ENCODE peak calls at places on chromosomes 13 and 19, in six cellular contexts. H is neural progenitor cell, R is heart right ventricle, O is GM23338, G is heart left ventricle, U is endothelial cell of umbilical vein. S is an unnamed sample.

GRCh38 chr19:42052241-42052863 is 17.7 kb downstream of the GRIK5 start:
- DNase-seq in H (no peak), O (no peak), G (peak; percentile 40), R (no peak), U (no peak), S (no peak)

GRCh38 chr13:44410328-44410859 is 36.8 kb downstream of the SERP2 start:
- DNase-seq in G (no peak), O (no peak), H (no peak), U (no peak), R (no peak), S (no peak)

GRCh38 chr13:29384466-29384865 is 211.0 kb downstream of the SLC7A1 start:
- DNase-seq in R (peak; percentile 31), H (no peak), U (no peak), G (peak; percentile 54), O (no peak), S (no peak)

GRCh38 chr13:29543230-29544215 is 52.0 kb downstream of the SLC7A1 start:
- DNase-seq in H (no peak), R (no peak), U (no peak), O (peak; percentile 31), G (no peak), S (no peak)

GRCh38 chr13:114001331-114002008 is 27.6 kb upstream of the C13orf46 start:
- DNase-seq in H (no peak), O (no peak), U (no peak), G (peak; percentile 16), R (peak; percentile 19), S (peak; percentile 46)

GRCh38 chr13:113357529-113357928 is 6.4 kb downstream of the GRTP1 start:
- DNase-seq in U (no peak), H (no peak), O (no peak), G (no peak), R (no peak), S (peak; percentile 10)

GRCh38 chr13:30388401-30389283 is 33.7 kb upstream of the UBE2L5 start:
- DNase-seq in H (peak; percentile 13), G (no peak), R (no peak), O (peak; percentile 43), U (peak; percentile 23), S (peak; percentile 58)

GRCh38 chr13:74210693-74211393 is 76.6 kb upstream of the KLF12 start:
- DNase-seq in R (no peak), U (peak; percentile 43), O (no peak), G (peak; percentile 29), H (no peak), S (no peak)

GRCh38 chr13:80141114-80141849 is 199.6 kb downstream of the SPRY2 start:
- DNase-seq in U (peak; percentile 19), G (peak; percentile 79), R (peak; percentile 40), H (peak; percentile 13), O (no peak), S (no peak)

DNA sequence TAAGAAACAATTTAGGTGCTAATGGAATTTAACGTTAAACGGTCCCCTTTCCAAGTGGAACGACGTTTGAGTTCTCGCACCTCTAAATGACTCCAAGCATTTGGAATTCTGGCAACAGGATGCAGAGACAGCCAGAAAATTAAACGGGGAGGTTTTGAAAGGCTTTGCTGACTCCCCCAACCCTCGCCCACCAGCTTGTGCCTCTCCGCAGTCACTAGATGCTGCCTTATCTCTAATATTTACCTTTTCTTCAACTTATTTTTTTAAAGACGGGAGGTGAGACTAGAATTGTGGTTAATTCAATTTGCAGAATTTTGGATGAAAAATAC is 2.5 kb downstream of the ZIC2 start:
- DNase-seq in U (no peak), H (peak; percentile 45), R (no peak), O (no peak), G (no peak), S (no peak)
- H3K4me3 ChIP-seq in U (no peak overlapping the region), H (peak overlapping the region; percentile 76), R (no peak overlapping the region), O (peak overlapping the region; percentile 89), G (no peak overlapping the region), S (no peak overlapping the region)

GRCh38 chr19:11540642-11541041 is 2.0 kb downstream of the CNN1 start:
- DNase-seq in U (no peak), H (no peak), O (no peak), R (no peak), G (no peak), S (no peak)
- H3K4me3 ChIP-seq in U (no peak overlapping the region), H (no peak overlapping the region), O (peak overlapping the region; percentile 63), R (no peak overlapping the region), G (no peak overlapping the region), S (peak overlapping the region; percentile 47)

GRCh38 chr13:46749951-46750350 is 47.0 kb downstream of the ESD start:
- DNase-seq in O (no peak), R (no peak), U (no peak), G (no peak), H (no peak), S (no peak)

GRCh38 chr13:46754812-46755211 is 42.1 kb downstream of the ESD start:
- DNase-seq in O (no peak), H (no peak), U (no peak), R (no peak), G (no peak), S (no peak)

GRCh38 chr13:46751811-46752635 is 44.9 kb downstream of the ESD start:
- DNase-seq in G (no peak), U (no peak), H (peak; percentile 11), R (no peak), O (peak; percentile 13), S (no peak)

GRCh38 chr13:46753917-46754316 is 43.0 kb downstream of the ESD start:
- DNase-seq in G (no peak), O (no peak), R (no peak), H (no peak), U (no peak), S (no peak)

DNA sequence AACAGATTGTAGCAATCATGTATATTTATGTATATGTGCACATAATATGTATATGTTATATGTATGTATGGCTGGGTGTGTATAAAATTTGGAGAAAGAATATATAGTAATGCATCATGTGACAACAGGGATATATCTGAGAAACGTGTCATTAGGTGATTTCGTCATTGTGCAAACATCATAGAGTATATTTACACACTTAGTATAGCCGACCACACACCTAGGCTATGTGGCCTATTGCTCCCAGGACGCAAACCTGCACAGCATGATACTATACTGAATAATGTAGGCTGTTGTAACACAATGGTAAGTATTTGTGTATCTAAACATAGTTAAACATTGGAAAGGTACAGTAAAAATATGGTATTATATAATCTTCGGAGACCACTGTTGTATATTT is 43.8 kb downstream of the ESD start:
- DNase-seq in O (no peak), R (no peak), G (no peak), H (no peak), U (no peak), S (no peak)
- H3K4me3 ChIP-seq in O (no peak overlapping the region), R (no peak overlapping the region), G (no peak overlapping the region), H (no peak overlapping the region), U (no peak overlapping the region), S (no peak overlapping the region)

DNA sequence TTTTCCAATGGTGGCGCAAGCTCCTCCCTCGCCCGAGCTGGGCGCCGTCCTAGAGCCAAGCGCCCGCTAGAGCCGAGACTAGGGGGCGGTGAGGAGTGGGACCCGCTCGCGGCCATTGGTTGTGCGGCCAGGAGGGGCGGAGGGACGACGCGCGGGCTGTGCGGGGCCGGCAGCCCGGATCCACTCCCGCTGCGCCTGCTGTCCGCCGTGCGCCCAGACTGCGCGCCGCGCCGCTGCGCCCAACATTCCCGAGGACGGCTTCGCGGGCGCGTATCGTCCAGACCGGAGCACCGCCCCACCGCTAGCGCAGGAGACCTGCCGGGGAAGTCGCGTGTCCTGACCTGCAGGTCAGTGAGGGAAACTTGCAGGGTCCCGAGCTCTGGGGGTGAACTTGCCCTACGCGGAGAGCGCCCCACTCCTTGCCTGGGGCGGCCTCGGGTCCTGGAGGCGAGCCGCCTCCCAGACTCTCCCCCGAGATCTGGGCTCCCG is at the start of gene SERTM1:
- DNase-seq in G (peak; percentile 42), U (peak; percentile 16), H (peak; percentile 94), R (peak; percentile 49), O (peak; percentile 93), S (no peak)
- H3K4me3 ChIP-seq in G (peak within 1 kb of the TSS; percentile 46), U (no peak within 1 kb of the TSS), H (peak within 1 kb of the TSS; percentile 64), R (peak within 1 kb of the TSS; percentile 44), O (peak within 1 kb of the TSS; percentile 88), S (peak within 1 kb of the TSS; percentile 45)

DNA sequence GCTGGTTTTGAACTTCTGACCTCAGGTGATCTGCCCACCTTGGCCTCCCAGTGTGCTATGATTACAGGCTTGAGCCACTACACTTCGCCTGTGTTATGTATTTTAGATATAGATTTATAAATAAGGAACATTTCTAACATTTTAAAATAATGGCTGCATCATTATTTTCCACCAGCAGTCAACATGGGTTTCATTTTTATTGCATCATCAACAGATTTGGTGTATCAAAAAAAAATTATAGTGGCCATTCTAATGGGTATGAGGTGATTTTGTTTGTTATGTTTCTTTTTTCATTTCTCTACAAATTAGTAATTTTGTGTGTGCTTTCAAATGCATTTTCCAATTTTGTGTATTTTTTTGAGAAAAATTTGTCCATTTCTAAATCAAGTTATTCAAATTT is 16.2 kb upstream of the ZNF93 start:
- DNase-seq in U (no peak), R (no peak), H (no peak), O (no peak), G (no peak), S (no peak)
- H3K4me3 ChIP-seq in U (no peak overlapping the region), R (no peak overlapping the region), H (no peak overlapping the region), O (no peak overlapping the region), G (no peak overlapping the region), S (no peak overlapping the region)

GRCh38 chr13:78976696-78977095 is 317.7 kb upstream of the OBI1 start:
- DNase-seq in H (no peak), O (no peak), G (no peak), U (no peak), R (no peak), S (no peak)
- H3K4me3 ChIP-seq in H (no peak overlapping the region), O (no peak overlapping the region), G (no peak overlapping the region), U (no peak overlapping the region), R (no peak overlapping the region), S (no peak overlapping the region)

DNA sequence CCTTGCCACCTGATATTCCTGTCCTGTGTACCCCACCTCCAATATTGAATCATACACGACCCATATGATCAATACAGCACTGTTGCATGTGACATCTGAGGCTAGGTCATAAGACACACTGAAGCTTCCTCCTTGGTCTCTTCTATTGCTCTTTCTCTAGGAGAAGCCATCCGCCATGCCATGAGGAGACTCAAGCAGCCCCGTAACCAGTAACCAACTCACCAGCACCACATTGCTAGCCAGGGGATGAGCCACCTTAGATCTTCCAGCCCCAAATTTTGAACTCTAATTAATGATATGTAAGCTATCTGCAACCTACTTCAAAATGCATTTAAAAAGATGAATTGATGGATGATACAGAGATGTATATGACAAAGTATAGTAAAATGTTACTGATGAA is 28.6 kb downstream of the ZNF557 start:
- DNase-seq in G (no peak), R (no peak), H (no peak), U (no peak), O (no peak), S (no peak)
- H3K4me3 ChIP-seq in G (peak overlapping the region; percentile 67), R (peak overlapping the region; percentile 72), H (peak overlapping the region; percentile 69), U (no peak overlapping the region), O (peak overlapping the region; percentile 55), S (peak overlapping the region; percentile 89)

GRCh38 chr13:110913911-110914292 is 967 bp downstream of the ANKRD10 start:
- DNase-seq in H (no peak), G (no peak), O (peak; percentile 51), R (no peak), U (no peak), S (no peak)

GRCh38 chr13:110914293-110915056 is 394 bp downstream of the ANKRD10 start:
- DNase-seq in G (peak; percentile 80), H (peak; percentile 90), R (peak; percentile 88), O (peak; percentile 73), U (peak; percentile 68), S (peak; percentile 83)

GRCh38 chr13:110916671-110917142 is 1.8 kb upstream of the ANKRD10 start:
- DNase-seq in R (no peak), U (no peak), G (no peak), H (no peak), O (no peak), S (no peak)

GRCh38 chr13:110915874-110916670 is 1.2 kb upstream of the ANKRD10 start:
- DNase-seq in R (no peak), O (no peak), U (no peak), G (no peak), H (no peak), S (no peak)

GRCh38 chr13:110915057-110915873 is at the start of gene ANKRD10:
- DNase-seq in U (peak; percentile 100), H (peak; percentile 100), O (peak; percentile 99), G (peak; percentile 100), R (peak; percentile 99), S (peak; percentile 99)
- H3K4me3 ChIP-seq in U (peak within 1 kb of the TSS; percentile 87), H (peak within 1 kb of the TSS; percentile 93), O (peak within 1 kb of the TSS; percentile 91), G (peak within 1 kb of the TSS; percentile 98), R (peak within 1 kb of the TSS; percentile 98), S (peak within 1 kb of the TSS; percentile 89)

S was measured in psoas muscle.